ENCODE peak calls at places on chromosomes 1 and 21, in six cellular contexts. V is left colon; U is right cardiac atrium; C is GM19239; P is stimulated activated CD8-positive, alpha-beta memory T cell treated with anti-CD3 and anti-CD28 coated beads, Interleukin-2, amount 100 ng/mL, for 48 hours; X is left cardiac atrium. N is an unnamed sample.

GRCh38 chr1:23194119-23194984 is 22.9 kb downstream of the HTR1D start:
- DNase-seq in C (no peak), V (no peak), U (no peak), P (no peak), X (no peak), N (peak; percentile 71)

GRCh38 chr1:70290248-70290647 is 64.3 kb downstream of the ANKRD13C start:
- DNase-seq in U (no peak), V (no peak), X (no peak), P (no peak), C (no peak), N (no peak)

GRCh38 chr1:222049176-222049575 is 307.3 kb upstream of the DUSP10 start:
- DNase-seq in U (no peak), X (no peak), P (no peak), V (no peak), C (no peak), N (no peak)

GRCh38 chr1:1596493-1597274 is 3.3 kb downstream of the FNDC10 start:
- DNase-seq in P (no peak), X (no peak), C (no peak), V (no peak), U (no peak), N (no peak)

GRCh38 chr1:8015036-8015808 is 10.9 kb downstream of the ERRFI1 start:
- DNase-seq in U (no peak), X (no peak), P (no peak), C (peak; percentile 28), V (no peak), N (no peak)

GRCh38 chr1:47276850-47277249 is 37.1 kb downstream of the STIL start:
- DNase-seq in U (no peak), P (no peak), C (no peak), V (no peak), X (no peak), N (no peak)

GRCh38 chr1:44068442-44068861 is 37.2 kb upstream of the SLC6A9 start:
- DNase-seq in C (peak; percentile 42), V (no peak), U (no peak), P (no peak), X (no peak), N (no peak)

GRCh38 chr1:40662864-40663263 is 2.6 kb downstream of the RIMS3 start:
- DNase-seq in V (no peak), X (no peak), P (no peak), U (no peak), C (no peak), N (peak; percentile 21)

GRCh38 chr1:18480315-18481189 is at the start of gene KLHDC7A:
- DNase-seq in V (peak; percentile 66), X (no peak), U (peak; percentile 57), C (no peak), P (no peak), N (peak; percentile 94)

GRCh38 chr1:40784771-40785151 is 1.2 kb downstream of the KCNQ4 start:
- DNase-seq in P (no peak), C (no peak), U (no peak), X (no peak), V (no peak), N (no peak)

GRCh38 chr1:70542040-70542439 is 131.0 kb downstream of the CTH start:
- DNase-seq in U (no peak), V (no peak), P (no peak), X (no peak), C (no peak), N (no peak)

GRCh38 chr1:39159224-39160036 is 45.1 kb upstream of the MACF1 start:
- DNase-seq in C (no peak), U (no peak), X (no peak), V (peak; percentile 66), P (no peak), N (peak; percentile 69)

GRCh38 chr1:214445846-214446614 is 105.4 kb downstream of the PTPN14 start:
- DNase-seq in U (no peak), X (no peak), P (no peak), V (no peak), C (no peak), N (peak; percentile 68)

GRCh38 chr21:46226920-46227599 is 1.5 kb downstream of the LSS start:
- DNase-seq in V (peak; percentile 47), U (no peak), C (no peak), X (no peak), P (no peak), N (no peak)

GRCh38 chr1:3803905-3804626 is 7.8 kb upstream of the LRRC47 start:
- DNase-seq in X (no peak), V (no peak), P (no peak), U (no peak), C (no peak), N (no peak)

GRCh38 chr1:1597275-1597930 is 2.5 kb downstream of the FNDC10 start:
- DNase-seq in X (no peak), P (no peak), C (no peak), U (no peak), V (no peak), N (no peak)

GRCh38 chr1:235486321-235486720 is 17.9 kb downstream of the B3GALNT2 start:
- DNase-seq in X (no peak), P (no peak), V (no peak), C (no peak), U (no peak), N (no peak)